ENCODE peak calls at places on chromosomes 11 and 22, in four cellular contexts. P is K562, Q is A549, U is H1. M is an unnamed sample.

GRCh38 chr11:70671083-70671482 is 272.8 kb downstream of the CTTN start:
- DNase-seq in Q (no peak), U (no peak), P (peak; percentile 29), M (no peak)

GRCh38 chr22:35393116-35394010 is 6.6 kb upstream of the MCM5 start:
- DNase-seq in P (no peak), U (no peak), Q (no peak), M (no peak)

GRCh38 chr11:6505577-6506240 is 8.6 kb downstream of the DNHD1 start:
- DNase-seq in U (no peak), P (peak; percentile 36), Q (peak; percentile 54), M (peak; percentile 25)

GRCh38 chr11:86523738-86524602 is 148.4 kb downstream of the ME3 start:
- DNase-seq in Q (peak; percentile 98), U (no peak), P (peak; percentile 67), M (peak; percentile 93)

GRCh38 chr22:32562396-32562795 is 87.8 kb downstream of the FBXO7 start:
- DNase-seq in P (no peak), U (no peak), Q (no peak), M (no peak)

GRCh38 chr11:60905047-60905446 is 1.3 kb downstream of the PRPF19 start:
- DNase-seq in U (no peak), P (no peak), Q (no peak), M (no peak)

GRCh38 chr22:37340331-37341262 is 58.3 kb downstream of the CYTH4 start:
- DNase-seq in U (no peak), Q (no peak), P (no peak), M (no peak)

GRCh38 chr11:61855939-61856730 is 28.0 kb downstream of the FADS2 start:
- DNase-seq in Q (no peak), P (no peak), U (no peak), M (no peak)

GRCh38 chr11:70912226-70912840 is 340.0 kb downstream of the SHANK2 start:
- DNase-seq in P (no peak), Q (no peak), U (no peak), M (no peak)

GRCh38 chr22:50162391-50162956 is 8.1 kb upstream of the PANX2 start:
- DNase-seq in U (no peak), P (no peak), Q (no peak), M (no peak)

GRCh38 chr11:103800406-103801114 is 235.9 kb upstream of the DDI1 start:
- DNase-seq in U (no peak), P (no peak), Q (no peak), M (no peak)

GRCh38 chr11:17529814-17530162 is 14.4 kb downstream of the USH1C start:
- DNase-seq in Q (no peak), U (no peak), P (no peak), M (no peak)

GRCh38 chr11:10477690-10478046 is 22.6 kb downstream of the AMPD3 start:
- DNase-seq in P (no peak), U (no peak), Q (no peak), M (no peak)

GRCh38 chr11:120482149-120482548 is 29.4 kb upstream of the GRIK4 start:
- DNase-seq in P (no peak), Q (peak; percentile 2), U (no peak), M (peak; percentile 12)

GRCh38 chr11:47850337-47850736 is 2.2 kb upstream of the NUP160 start:
- DNase-seq in Q (no peak), U (no peak), P (no peak), M (no peak)

GRCh38 chr11:134951305-134951700 is 539.3 kb upstream of the B3GAT1 start:
- DNase-seq in Q (no peak), P (no peak), U (no peak), M (no peak)

GRCh38 chr11:10181811-10182210 is 112.2 kb downstream of the SBF2 start:
- DNase-seq in P (no peak), U (no peak), Q (peak; percentile 45), M (peak; percentile 32)

GRCh38 chr22:47057916-47058585 is 295.6 kb downstream of the TBC1D22A start:
- DNase-seq in U (no peak), Q (no peak), P (no peak), M (no peak)

GRCh38 chr11:86157797-86158378 is 86.7 kb upstream of the EED start:
- DNase-seq in U (no peak), P (no peak), Q (no peak), M (no peak)

GRCh38 chr11:123137496-123138270 is 57.4 kb downstream of the CLMP start:
- DNase-seq in U (peak; percentile 34), Q (no peak), P (no peak), M (no peak)

GRCh38 chr22:48099671-48100070 is 1337.2 kb downstream of the TBC1D22A start:
- DNase-seq in Q (no peak), U (no peak), P (no peak), M (no peak)

GRCh38 chr11:19253817-19254216 is 13.1 kb upstream of the E2F8 start:
- DNase-seq in Q (no peak), P (no peak), U (no peak), M (no peak)
- TF ChIP-seq RNF2 in Q (no peak), P (no peak), U (no peak), M (no peak)

GRCh38 chr11:35135222-35135621 is 3.7 kb upstream of the CD44 start:
- DNase-seq in P (no peak), U (no peak), Q (no peak), M (no peak)
- TF ChIP-seq RNF2 in P (no peak), U (no peak), Q (no peak), M (no peak)

DNA sequence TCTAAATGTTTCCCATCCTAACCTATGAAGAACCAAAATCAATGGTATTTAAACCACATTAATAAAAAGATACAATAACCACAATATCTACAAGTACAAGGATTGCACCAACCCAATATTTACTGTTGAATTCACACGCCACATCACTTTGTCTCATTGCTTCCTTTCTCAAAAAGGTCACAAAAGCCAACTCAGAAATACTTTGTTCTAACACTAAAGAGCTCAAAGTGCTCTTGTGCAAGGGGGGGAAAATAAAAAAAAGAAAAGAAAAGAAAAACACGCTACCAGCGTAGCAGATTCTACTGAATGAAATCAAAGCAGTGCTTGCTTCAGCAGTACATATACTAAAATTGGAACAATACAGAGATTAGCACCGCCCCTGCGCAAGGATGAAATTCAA is 10.5 kb upstream of the ARHGAP32 start:
- DNase-seq in U (no peak), Q (no peak), P (no peak), M (peak; percentile 71)
- TF ChIP-seq RNF2 in U (no peak), Q (no peak), P (no peak), M (no peak)

GRCh38 chr11:65488273-65489058 is 10.4 kb upstream of the MALAT1 start:
- DNase-seq in U (no peak), P (no peak), Q (peak; percentile 66), M (no peak)
- TF ChIP-seq RNF2 in U (no peak), P (no peak), Q (no peak), M (no peak)

GRCh38 chr11:80603472-80603871 is 1162.6 kb upstream of the TENM4 start:
- DNase-seq in Q (no peak), P (no peak), U (no peak), M (no peak)
- TF ChIP-seq RNF2 in Q (no peak), P (no peak), U (no peak), M (no peak)

DNA sequence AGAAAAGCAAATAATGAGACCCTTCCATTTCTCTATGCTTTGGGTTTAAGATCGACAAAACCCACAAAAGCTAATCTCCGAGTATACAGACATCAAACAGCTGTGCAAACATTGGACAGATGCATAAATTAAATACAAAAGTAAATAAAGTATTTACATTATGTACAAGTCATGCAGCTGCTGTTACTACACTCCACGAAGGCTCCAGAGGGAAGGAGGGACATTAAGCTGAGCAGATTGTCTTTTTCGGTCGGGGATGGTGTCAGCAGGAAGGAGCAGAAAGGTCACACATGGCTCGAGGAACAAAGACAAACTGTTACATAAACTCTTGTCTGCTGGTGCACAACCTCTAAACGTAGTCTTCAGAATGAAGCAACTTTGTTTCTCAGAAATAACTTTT is 88.8 kb upstream of the BARX2 start:
- DNase-seq in P (no peak), Q (no peak), U (no peak), M (no peak)
- TF ChIP-seq RNF2 in P (no peak), Q (no peak), U (no peak), M (no peak)